ENCODE peak calls at places on chromosomes 2 and 18, in seven cellular contexts. B is heart right ventricle; H is activated CD4-positive, alpha-beta T cell treated with anti-CD3 and anti-CD28 coated beads for 36 hours; Q is NCI-H187; S is ELF-1; C is astrocyte of the spinal cord; F is GM03348. K is an unnamed sample.

GRCh38 chr2:181152221-181152620 is 171.8 kb downstream of the UBE2E3 start:
- DNase-seq in Q (no peak), B (no peak), F (peak), H (no peak), C (no peak), S (no peak), K (no peak)

GRCh38 chr2:211766689-211767088 is 771.9 kb downstream of the ERBB4 start:
- DNase-seq in F (no peak), H (no peak), Q (no peak), B (no peak), C (no peak), S (peak), K (no peak)

GRCh38 chr2:29187926-29188325 is 72.7 kb downstream of the CLIP4 start:
- DNase-seq in C (peak), F (peak), S (no peak), H (no peak), B (no peak), Q (no peak), K (no peak)

GRCh38 chr2:102241616-102242260 is 54.9 kb downstream of the IL1RL2 start:
- DNase-seq in H (no peak), Q (no peak), F (no peak), S (no peak), C (no peak), B (no peak), K (peak)

GRCh38 chr18:79965119-79965902 is 868 bp downstream of the HSBP1L1 start:
- DNase-seq in S (peak), B (no peak), C (peak), H (peak), F (peak), Q (no peak), K (no peak)

GRCh38 chr2:17756629-17757028 is 2.7 kb downstream of the GEN1 start:
- DNase-seq in B (no peak), H (no peak), S (no peak), F (no peak), C (no peak), Q (no peak), K (no peak)

GRCh38 chr2:66539452-66539851 is 104.5 kb downstream of the MEIS1 start:
- DNase-seq in B (no peak), C (peak), F (no peak), S (no peak), Q (no peak), H (no peak), K (no peak)

GRCh38 chr2:107719781-107720180 is 106.9 kb upstream of the RGPD4 start:
- DNase-seq in Q (no peak), S (no peak), F (no peak), B (no peak), H (no peak), C (no peak), K (no peak)

GRCh38 chr2:10647451-10647850 is 42.3 kb downstream of the NOL10 start:
- DNase-seq in F (no peak), Q (no peak), S (no peak), H (no peak), C (no peak), B (peak), K (no peak)

K was measured in type B pancreatic cell.